ENCODE peak calls at places on chromosomes 16 and 17, in five cellular contexts. W is GM12891, H is body of pancreas, P is transverse colon, D is lower leg skin. R is an unnamed sample.

GRCh38 chr17:4485676-4486646 is 12.7 kb upstream of the SPNS2 start:
- DNase-seq in W (peak), H (no peak), P (no peak), D (no peak), R (peak)

GRCh38 chr17:61248399-61248798 is 151.2 kb upstream of the TBX2 start:
- DNase-seq in W (no peak), H (peak), P (peak), D (no peak), R (no peak)

GRCh38 chr17:3857261-3858105 is 11.4 kb upstream of the NCBP3 start:
- DNase-seq in W (no peak), H (peak), P (no peak), D (no peak), R (no peak)

GRCh38 chr16:55126456-55126855 is 195.8 kb downstream of the IRX5 start:
- DNase-seq in W (no peak), H (no peak), P (no peak), D (no peak), R (no peak)

GRCh38 chr17:50354198-50354597 is 8.3 kb downstream of the XYLT2 start:
- DNase-seq in W (no peak), H (no peak), P (no peak), D (no peak), R (no peak)

GRCh38 chr17:77793888-77794235 is 164.6 kb upstream of the TNRC6C start:
- DNase-seq in W (no peak), H (no peak), P (no peak), D (no peak), R (no peak)

GRCh38 chr17:58284613-58285421 is 4.1 kb upstream of the MPO start:
- DNase-seq in W (no peak), H (no peak), P (no peak), D (no peak), R (no peak)

GRCh38 chr17:36591434-36592315 is at the start of gene DHRS11:
- DNase-seq in W (peak), H (peak), P (peak), D (peak), R (peak)

GRCh38 chr17:79038545-79039135 is 14.7 kb downstream of the C1QTNF1 start:
- DNase-seq in W (no peak), H (no peak), P (no peak), D (peak), R (no peak)

GRCh38 chr16:80208750-80209149 is 332.0 kb upstream of the DYNLRB2 start:
- DNase-seq in W (no peak), H (no peak), P (no peak), D (no peak), R (no peak)

GRCh38 chr16:56480776-56481467 is 29.6 kb downstream of the OGFOD1 start:
- DNase-seq in W (no peak), H (no peak), P (no peak), D (no peak), R (no peak)

GRCh38 chr17:80270836-80271235 is 10.2 kb downstream of the RNF213 start:
- DNase-seq in W (no peak), H (peak), P (no peak), D (no peak), R (no peak)

GRCh38 chr17:34252138-34252889 is 2.8 kb upstream of the CCL2 start:
- DNase-seq in W (peak), H (peak), P (peak), D (peak), R (peak)

DNA sequence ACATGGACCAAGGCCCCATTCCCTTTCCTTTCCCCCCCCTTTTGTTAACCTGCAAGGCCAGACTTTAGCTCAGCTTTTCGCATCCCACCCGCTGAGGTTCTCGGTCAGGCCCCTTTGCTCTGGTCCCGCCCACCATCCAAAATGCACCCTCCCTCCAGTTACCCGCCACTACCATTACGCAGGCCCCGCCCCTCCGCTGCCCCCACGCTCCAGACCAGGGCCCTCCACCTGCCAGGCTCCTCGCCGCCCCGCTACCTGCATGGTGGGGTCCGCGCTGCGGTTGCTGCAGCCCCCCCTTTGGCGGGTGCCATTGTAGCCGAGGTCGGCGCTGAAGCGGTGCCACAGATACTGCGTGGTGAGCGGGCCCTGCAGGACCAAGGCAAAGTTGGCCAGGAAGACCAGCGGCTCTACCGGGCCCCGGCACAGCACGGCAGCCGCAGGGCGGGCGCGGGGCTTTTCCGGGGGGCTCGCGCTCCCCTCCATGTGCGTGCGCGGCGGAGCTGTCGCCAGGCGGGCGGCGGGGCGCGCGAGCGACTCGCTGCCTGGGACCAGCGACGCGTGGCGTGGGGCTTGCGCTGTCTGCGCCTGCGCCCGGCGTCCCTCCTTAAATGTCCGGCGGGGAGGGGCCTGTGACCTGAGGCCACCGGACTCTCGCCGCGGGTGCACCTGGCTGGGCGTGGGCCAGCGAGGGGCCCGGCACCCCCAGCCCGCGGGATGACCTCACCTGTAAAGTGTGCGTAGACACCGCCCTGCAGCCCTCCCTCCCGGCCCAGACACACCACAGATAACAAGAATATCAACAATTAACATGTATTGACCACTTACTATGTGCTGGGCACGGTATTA is at the start of gene SLC46A1:
- DNase-seq in W (peak), H (peak), P (peak), D (no peak), R (peak)
- TF ChIP-seq POLR2A in W (no peak), H (no peak), P (no peak), D (no peak), R (no peak)

DNA sequence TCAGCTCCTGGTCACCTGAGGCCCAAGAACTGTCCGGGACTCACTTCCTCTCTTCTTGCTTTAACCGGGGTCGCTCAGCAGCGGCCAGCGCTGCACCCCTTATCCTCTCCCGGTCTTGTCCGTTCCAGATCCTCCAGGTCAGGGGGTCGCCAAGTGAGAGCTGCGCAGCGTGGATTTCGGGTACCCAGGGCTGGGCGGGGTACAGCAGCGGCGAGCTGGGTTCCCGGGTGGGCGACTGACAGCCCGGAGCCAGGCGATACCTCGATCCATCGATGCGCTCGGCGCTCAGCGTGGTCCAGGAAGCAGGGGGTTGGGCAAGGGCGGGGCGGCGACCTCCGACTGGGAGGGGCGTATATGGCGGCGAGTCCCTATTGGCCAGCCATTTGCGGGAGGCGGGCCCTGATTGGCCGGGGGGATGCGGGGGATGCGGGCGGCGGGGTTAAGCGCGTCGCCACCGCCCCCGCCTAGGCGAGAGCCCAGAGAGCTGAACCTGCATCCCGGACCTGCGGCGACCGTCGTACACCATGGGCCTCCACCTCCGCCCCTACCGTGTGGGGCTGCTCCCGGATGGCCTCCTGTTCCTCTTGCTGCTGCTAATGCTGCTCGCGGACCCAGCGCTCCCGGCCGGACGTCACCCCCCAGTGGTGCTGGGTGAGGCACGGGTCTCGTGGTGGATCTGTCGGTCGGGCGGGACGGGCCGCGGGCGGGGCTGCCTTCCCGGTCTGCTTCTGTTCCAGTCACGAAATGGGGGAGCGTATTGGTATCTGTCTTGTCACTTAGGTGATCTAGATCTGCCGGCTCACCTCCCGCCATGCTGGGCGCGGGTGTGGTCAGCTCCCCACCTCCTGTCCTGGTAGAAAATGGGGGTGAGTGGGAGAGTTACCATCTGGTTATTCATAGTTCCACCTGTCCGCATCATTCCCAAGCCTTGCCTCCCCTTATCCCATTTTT is at the start of gene PLA2G15:
- DNase-seq in W (peak), H (peak), P (peak), D (peak), R (peak)
- TF ChIP-seq POLR2A in W (peak), H (peak), P (peak), D (no peak), R (peak)

GRCh38 chr16:89320717-89321501 is 103.4 kb downstream of the ZNF778 start:
- DNase-seq in W (no peak), H (peak), P (peak), D (no peak), R (peak)
- TF ChIP-seq POLR2A in W (no peak), H (no peak), P (peak), D (no peak), R (no peak)

DNA sequence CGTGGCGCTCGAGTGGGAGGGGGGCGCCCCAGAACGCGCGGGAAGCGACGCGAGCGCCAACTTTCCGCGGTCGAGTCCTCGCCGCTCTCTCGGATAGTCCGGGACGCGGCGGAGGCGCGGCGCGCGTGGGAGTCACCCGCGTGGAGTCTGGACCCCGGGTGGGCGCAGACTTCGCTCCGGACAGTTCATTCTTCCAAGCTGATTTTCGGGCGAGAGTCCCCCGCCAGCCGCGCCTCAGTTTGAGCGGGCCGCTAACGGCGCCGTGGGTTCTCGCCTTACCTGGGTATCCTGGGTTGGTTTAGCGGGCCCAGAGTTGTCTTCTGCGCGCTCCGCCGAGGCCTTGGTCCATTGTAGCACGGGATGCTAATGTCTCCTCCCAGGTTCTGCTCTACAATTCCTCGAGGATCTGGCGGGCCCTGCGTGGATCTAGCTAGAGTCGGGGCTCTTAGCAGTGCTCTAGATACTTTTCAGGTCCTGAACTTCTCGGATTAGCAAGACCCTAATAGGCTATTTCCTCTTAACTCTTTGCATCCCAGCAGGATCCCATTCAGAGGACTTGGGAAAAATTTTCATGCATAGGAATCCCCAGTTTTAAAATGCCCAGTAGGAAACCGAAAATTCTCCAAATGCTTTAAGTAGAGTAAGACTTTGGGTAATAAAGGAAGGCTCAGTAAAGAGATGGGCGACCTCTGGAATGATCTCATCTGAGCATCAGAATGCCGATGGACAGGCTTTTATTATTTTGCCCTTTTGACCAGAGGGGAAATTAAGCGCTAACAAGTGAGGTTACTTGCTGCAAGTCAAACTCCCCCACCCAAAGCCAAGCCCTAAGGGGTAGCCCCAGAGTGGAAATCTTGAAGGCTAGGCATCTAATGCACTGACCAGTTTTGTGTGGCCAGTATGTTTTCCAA is 527 bp upstream of the GJC1 start:
- DNase-seq in W (no peak), H (peak), P (peak), D (no peak), R (no peak)
- TF ChIP-seq POLR2A in W (no peak), H (no peak), P (no peak), D (no peak), R (peak)